ENCODE peak calls at places on chromosomes 7 and 10, in six cellular contexts. B, J, W, H, P and Z are unnamed samples.
A peak's percentile ranks its signal among the peaks of the same experiment; 100 is the strongest.

GRCh38 chr10:6164271-6165095 is 38.2 kb upstream of the PFKFB3 start:
- DNase-seq in B (no peak), J (peak; percentile 43), W (no peak), H (no peak), P (no peak), Z (no peak)

GRCh38 chr7:106744507-106745180 is 83.7 kb upstream of the CCDC71L start:
- DNase-seq in B (no peak), J (no peak), W (peak; percentile 69), H (peak; percentile 14), P (no peak), Z (no peak)

GRCh38 chr7:44565097-44565794 is 8.5 kb downstream of the DDX56 start:
- DNase-seq in B (peak; percentile 29), J (peak; percentile 72), W (peak; percentile 76), H (peak; percentile 37), P (peak; percentile 67), Z (peak; percentile 57)

GRCh38 chr7:45670717-45671116 is 96.5 kb downstream of the ADCY1 start:
- DNase-seq in B (no peak), J (peak; percentile 13), W (no peak), H (no peak), P (no peak), Z (no peak)

GRCh38 chr10:58586282-58586681 is 73.6 kb downstream of the BICC1 start:
- DNase-seq in B (no peak), J (no peak), W (no peak), H (no peak), P (no peak), Z (no peak)

GRCh38 chr7:66013938-66014337 is 31.9 kb upstream of the GUSB start:
- DNase-seq in B (no peak), J (no peak), W (peak; percentile 75), H (peak; percentile 8), P (peak; percentile 29), Z (no peak)

GRCh38 chr10:10126231-10126630 is 891.4 kb upstream of the CELF2 start:
- DNase-seq in B (no peak), J (no peak), W (no peak), H (no peak), P (no peak), Z (no peak)

GRCh38 chr10:30365883-30366282 is 16.8 kb upstream of the MTPAP start:
- DNase-seq in B (no peak), J (no peak), W (no peak), H (no peak), P (no peak), Z (no peak)

GRCh38 chr7:133019590-133019989 is 62.3 kb downstream of the CHCHD3 start:
- DNase-seq in B (no peak), J (no peak), W (no peak), H (no peak), P (no peak), Z (no peak)

GRCh38 chr7:101496017-101496416 is 133.1 kb downstream of the MYL10 start:
- DNase-seq in B (no peak), J (no peak), W (no peak), H (no peak), P (no peak), Z (no peak)

GRCh38 chr10:34161948-34162347 is 653.1 kb downstream of the PARD3 start:
- DNase-seq in B (no peak), J (no peak), W (no peak), H (no peak), P (no peak), Z (no peak)

GRCh38 chr10:33037726-33038125 is 79.7 kb upstream of the ITGB1 start:
- DNase-seq in B (no peak), J (no peak), W (no peak), H (no peak), P (no peak), Z (no peak)

GRCh38 chr10:70331486-70332268 is 47.9 kb upstream of the NPFFR1 start:
- DNase-seq in B (no peak), J (no peak), W (peak; percentile 35), H (no peak), P (peak; percentile 49), Z (peak; percentile 99)

GRCh38 chr10:95739046-95739445 is 16.9 kb upstream of the ENTPD1 start:
- DNase-seq in B (no peak), J (no peak), W (no peak), H (no peak), P (no peak), Z (no peak)

GRCh38 chr7:142855401-142855743 is 496 bp downstream of the EPHB6 start:
- DNase-seq in B (no peak), J (no peak), W (peak; percentile 56), H (no peak), P (no peak), Z (no peak)

GRCh38 chr10:71911296-71911954 is 52.8 kb upstream of the CHST3 start:
- DNase-seq in B (no peak), J (no peak), W (no peak), H (no peak), P (no peak), Z (peak; percentile 62)

GRCh38 chr10:44697096-44697495 is 214.0 kb upstream of the TMEM72 start:
- DNase-seq in B (no peak), J (no peak), W (no peak), H (no peak), P (no peak), Z (no peak)

GRCh38 chr7:21944616-21945373 is 904 bp downstream of the CDCA7L start:
- DNase-seq in B (no peak), J (peak; percentile 43), W (peak; percentile 86), H (peak; percentile 32), P (peak; percentile 42), Z (peak; percentile 16)

GRCh38 chr7:147400221-147400689 is 1190.3 kb upstream of the C7orf33 start:
- DNase-seq in B (no peak), J (no peak), W (no peak), H (no peak), P (no peak), Z (no peak)

GRCh38 chr10:14439451-14440259 is 108.9 kb upstream of the FRMD4A start:
- DNase-seq in B (no peak), J (no peak), W (no peak), H (no peak), P (no peak), Z (no peak)

GRCh38 chr7:149126662-149127321 is 668 bp upstream of the ZNF425 start:
- DNase-seq in B (peak; percentile 27), J (peak; percentile 72), W (peak; percentile 37), H (no peak), P (peak; percentile 50), Z (no peak)

GRCh38 chr10:127964644-127965043 is 57.7 kb downstream of the PTPRE start:
- DNase-seq in B (no peak), J (no peak), W (no peak), H (no peak), P (no peak), Z (no peak)

GRCh38 chr7:2924866-2925840 is 81.0 kb upstream of the GNA12 start:
- DNase-seq in B (no peak), J (no peak), W (no peak), H (no peak), P (peak; percentile 8), Z (no peak)

GRCh38 chr7:2111568-2111967 is 121.2 kb downstream of the MAD1L1 start:
- DNase-seq in B (no peak), J (no peak), W (no peak), H (no peak), P (no peak), Z (no peak)

GRCh38 chr10:69323622-69324021 is 45.3 kb downstream of the HK1 start:
- DNase-seq in B (no peak), J (no peak), W (no peak), H (no peak), P (no peak), Z (no peak)

GRCh38 chr10:16967866-16968721 is 150.9 kb upstream of the RSU1 start:
- DNase-seq in B (no peak), J (no peak), W (peak; percentile 68), H (peak; percentile 75), P (no peak), Z (peak; percentile 88)

GRCh38 chr7:55573234-55573504 is 867 bp upstream of the VOPP1 start:
- DNase-seq in B (no peak), J (no peak), W (peak; percentile 47), H (no peak), P (no peak), Z (no peak)

GRCh38 chr7:37683263-37684120 is at the start of gene GPR141:
- DNase-seq in B (no peak), J (no peak), W (no peak), H (no peak), P (no peak), Z (no peak)

GRCh38 chr10:104297697-104298660 is 29.0 kb downstream of the GSTO2 start:
- DNase-seq in B (no peak), J (no peak), W (peak; percentile 89), H (peak; percentile 31), P (peak; percentile 26), Z (no peak)

GRCh38 chr10:77428776-77429395 is 208.7 kb downstream of the KCNMA1 start:
- DNase-seq in B (no peak), J (no peak), W (peak; percentile 79), H (no peak), P (no peak), Z (peak; percentile 32)